ENCODE peak calls at places on chromosomes 11 and 22, in nine cellular contexts. G, F, P, O, T, S, L, K and N are unnamed samples. For H3K27me3, the result is how much of the 10 kb centered on the place peaks cover.

GRCh38 chr11:128551641-128552335 is 35.6 kb downstream of the ETS1 start:
- DNase-seq in G (no peak), F (no peak), P (no peak), O (no peak), T (no peak), S (no peak), L (no peak), K (no peak), N (no peak)

GRCh38 chr11:129320485-129320884 is 55.2 kb upstream of the BARX2 start:
- DNase-seq in G (no peak), F (no peak), P (no peak), O (no peak), T (no peak), S (no peak), L (no peak), K (no peak), N (no peak)

GRCh38 chr11:111408789-111409727 is 30.0 kb upstream of the POU2AF1 start:
- DNase-seq in G (peak), F (no peak), P (no peak), O (no peak), T (no peak), S (peak), L (no peak), K (no peak), N (no peak)

GRCh38 chr11:17570034-17570433 is 23.0 kb downstream of the OTOG start:
- DNase-seq in G (no peak), F (no peak), P (no peak), O (no peak), T (no peak), S (no peak), L (no peak), K (no peak), N (no peak)

GRCh38 chr22:38745676-38746460 is 9.9 kb downstream of the SUN2 start:
- DNase-seq in G (no peak), F (no peak), P (no peak), O (no peak), T (no peak), S (no peak), L (no peak), K (no peak), N (no peak)

GRCh38 chr11:13278620-13279486 is 1.3 kb downstream of the BMAL1 start:
- DNase-seq in G (no peak), F (no peak), P (peak), O (peak), T (no peak), S (no peak), L (peak), K (peak), N (no peak)

GRCh38 chr11:127843483-127844396 is 743.6 kb downstream of the ETS1 start:
- DNase-seq in G (no peak), F (peak), P (peak), O (peak), T (no peak), S (peak), L (peak), K (peak), N (peak)

GRCh38 chr11:106327134-106327533 is 249.7 kb downstream of the AASDHPPT start:
- DNase-seq in G (no peak), F (no peak), P (no peak), O (no peak), T (no peak), S (no peak), L (no peak), K (no peak), N (no peak)

GRCh38 chr11:132888226-132888625 is 644.1 kb downstream of the OPCML start:
- DNase-seq in G (no peak), F (no peak), P (no peak), O (no peak), T (no peak), S (peak), L (no peak), K (no peak), N (no peak)

GRCh38 chr11:14974723-14975587 is 2.8 kb upstream of the CALCA start:
- DNase-seq in G (peak), F (peak), P (no peak), O (peak), T (no peak), S (peak), L (peak), K (peak), N (peak)

GRCh38 chr22:36536717-36537116 is 7.8 kb upstream of the EIF3D start:
- DNase-seq in G (peak), F (no peak), P (no peak), O (no peak), T (no peak), S (no peak), L (no peak), K (no peak), N (no peak)

GRCh38 chr11:70857885-70858284 is 394.5 kb downstream of the SHANK2 start:
- DNase-seq in G (no peak), F (no peak), P (no peak), O (no peak), T (no peak), S (no peak), L (no peak), K (no peak), N (no peak)

GRCh38 chr11:34647131-34647530 is 26.2 kb downstream of the EHF start:
- DNase-seq in G (no peak), F (no peak), P (no peak), O (no peak), T (no peak), S (peak), L (no peak), K (no peak), N (no peak)

GRCh38 chr11:108019870-108020540 is 11.3 kb downstream of the CUL5 start:
- DNase-seq in G (peak), F (peak), P (no peak), O (no peak), T (no peak), S (peak), L (no peak), K (no peak), N (no peak)

GRCh38 chr11:130979386-130979972 is 63.2 kb upstream of the SNX19 start:
- DNase-seq in G (no peak), F (peak), P (no peak), O (no peak), T (no peak), S (peak), L (no peak), K (no peak), N (no peak)

GRCh38 chr11:62333768-62334167 is 3.5 kb upstream of the ASRGL1 start:
- DNase-seq in G (no peak), F (no peak), P (no peak), O (no peak), T (no peak), S (no peak), L (no peak), K (no peak), N (no peak)

GRCh38 chr11:118988280-118988679 is 9.7 kb upstream of the CENATAC start:
- DNase-seq in G (no peak), F (no peak), P (no peak), O (peak), T (no peak), S (no peak), L (no peak), K (no peak), N (no peak)

GRCh38 chr22:38230108-38230825 is 28.5 kb downstream of the MAFF start:
- DNase-seq in G (no peak), F (peak), P (no peak), O (no peak), T (no peak), S (no peak), L (no peak), K (peak), N (no peak)

GRCh38 chr11:86291466-86292262 is 10.4 kb upstream of the HIKESHI start:
- DNase-seq in G (no peak), F (peak), P (peak), O (no peak), T (no peak), S (peak), L (peak), K (no peak), N (peak)

GRCh38 chr22:30872282-30873041 is 96.1 kb downstream of the MORC2 start:
- DNase-seq in G (peak), F (peak), P (no peak), O (peak), T (no peak), S (no peak), L (peak), K (no peak), N (no peak)

GRCh38 chr22:20429254-20430100 is 8.1 kb downstream of the SCARF2 start:
- DNase-seq in G (no peak), F (peak), P (no peak), O (peak), T (peak), S (no peak), L (peak), K (peak), N (peak)

GRCh38 chr11:8354622-8355417 is 91.1 kb upstream of the LMO1 start:
- DNase-seq in G (no peak), F (no peak), P (no peak), O (peak), T (no peak), S (no peak), L (peak), K (no peak), N (no peak)

GRCh38 chr11:40032331-40032730 is 1427.1 kb downstream of the LRRC4C start:
- DNase-seq in G (no peak), F (no peak), P (no peak), O (no peak), T (no peak), S (no peak), L (no peak), K (no peak), N (no peak)

GRCh38 chr11:1628506-1629325 is 859 bp upstream of the KRTAP5-5 start:
- DNase-seq in G (peak), F (peak), P (no peak), O (peak), T (no peak), S (peak), L (peak), K (no peak), N (peak)

GRCh38 chr22:28929197-28929596 is 45.8 kb downstream of the ZNRF3 start:
- DNase-seq in G (no peak), F (no peak), P (no peak), O (no peak), T (no peak), S (no peak), L (no peak), K (no peak), N (no peak)

GRCh38 chr11:8789864-8790263 is 107.3 kb downstream of the RPL27A start:
- DNase-seq in G (no peak), F (no peak), P (no peak), O (no peak), T (no peak), S (no peak), L (no peak), K (no peak), N (no peak)

GRCh38 chr22:17966403-17966717 is 58.0 kb downstream of the MICAL3 start:
- DNase-seq in G (no peak), F (no peak), P (no peak), O (no peak), T (no peak), S (no peak), L (no peak), K (no peak), N (no peak)

GRCh38 chr11:43649501-43649900 is 31.0 kb upstream of the HSD17B12 start:
- DNase-seq in G (no peak), F (no peak), P (no peak), O (no peak), T (no peak), S (no peak), L (no peak), K (no peak), N (no peak)
- TF ChIP-seq CTCF in G (no peak), F (no peak), P (no peak), O (no peak), T (no peak), S (no peak), L (no peak), K (no peak), N (no peak)

DNA sequence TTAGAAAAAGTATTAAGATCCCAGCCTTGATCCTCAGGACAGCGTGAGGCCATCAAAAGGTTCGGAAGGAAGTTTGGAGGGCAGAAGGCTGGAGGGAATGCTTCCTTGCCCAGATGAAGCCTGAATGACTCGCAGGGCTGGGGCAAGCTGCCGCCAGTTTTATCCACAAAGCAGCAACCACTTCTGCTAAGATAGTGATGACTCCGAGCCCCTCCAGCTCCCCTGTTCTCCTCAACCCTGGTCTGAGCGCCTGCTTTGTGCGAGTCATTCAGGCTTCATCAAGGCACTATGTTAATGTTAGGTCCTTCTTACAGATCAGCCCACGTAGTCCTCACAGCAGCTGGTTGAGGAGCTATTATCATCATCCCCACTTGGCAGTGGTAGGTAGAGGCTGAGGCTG is 158.8 kb downstream of the COMMD9 start:
- DNase-seq in G (no peak), F (peak), P (no peak), O (no peak), T (no peak), S (peak), L (no peak), K (no peak), N (no peak)
- H3K4me3 ChIP-seq in G (no peak), F (no peak), P (no peak), O (no peak), T (no peak), S (no peak), L (no peak), K (no peak), N (no peak)

GRCh38 chr22:49111085-49111484 is 716.6 kb downstream of the BRD1 start:
- DNase-seq in G (no peak), F (no peak), P (no peak), O (no peak), T (no peak), S (no peak), L (no peak), K (no peak), N (no peak)
- H3K27me3 ChIP-seq in G (under half), F (under half), P (under half), O (under half), T (under half), S (under half), L (under half), K (half or more), N (under half)

DNA sequence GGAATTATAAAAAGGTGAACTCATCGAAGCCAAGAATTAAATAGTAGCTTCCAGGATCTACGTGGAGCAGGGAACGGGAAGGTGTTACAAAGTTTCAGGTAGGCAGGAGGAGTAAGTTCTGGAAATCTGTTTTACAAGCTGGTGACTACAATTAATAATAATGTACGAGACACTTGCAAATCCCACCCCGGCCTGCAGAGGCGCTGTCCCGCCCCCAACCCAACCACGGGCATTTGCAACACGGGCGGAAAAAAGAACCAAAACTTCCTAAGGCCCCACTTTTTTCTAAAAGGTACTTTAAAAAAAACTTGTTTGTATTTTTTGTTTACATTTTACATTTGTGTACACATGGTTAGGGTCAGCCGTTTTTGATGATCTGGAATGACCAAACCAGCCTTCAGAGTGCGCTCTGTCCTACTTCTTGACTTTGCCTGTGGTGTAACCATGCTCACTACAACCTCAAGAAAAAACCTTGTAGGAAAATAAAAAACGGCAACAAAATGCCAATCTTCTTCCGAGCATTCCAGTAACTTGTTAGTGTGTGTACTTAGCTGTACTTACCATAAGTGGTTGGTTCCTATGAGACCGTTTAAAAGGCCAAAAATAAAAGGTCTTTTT is 449.6 kb upstream of the B3GAT1 start:
- DNase-seq in G (no peak), F (peak), P (no peak), O (no peak), T (no peak), S (no peak), L (no peak), K (no peak), N (no peak)
- TF ChIP-seq CTCF in G (no peak), F (peak), P (no peak), O (no peak), T (no peak), S (no peak), L (no peak), K (no peak), N (no peak)

DNA sequence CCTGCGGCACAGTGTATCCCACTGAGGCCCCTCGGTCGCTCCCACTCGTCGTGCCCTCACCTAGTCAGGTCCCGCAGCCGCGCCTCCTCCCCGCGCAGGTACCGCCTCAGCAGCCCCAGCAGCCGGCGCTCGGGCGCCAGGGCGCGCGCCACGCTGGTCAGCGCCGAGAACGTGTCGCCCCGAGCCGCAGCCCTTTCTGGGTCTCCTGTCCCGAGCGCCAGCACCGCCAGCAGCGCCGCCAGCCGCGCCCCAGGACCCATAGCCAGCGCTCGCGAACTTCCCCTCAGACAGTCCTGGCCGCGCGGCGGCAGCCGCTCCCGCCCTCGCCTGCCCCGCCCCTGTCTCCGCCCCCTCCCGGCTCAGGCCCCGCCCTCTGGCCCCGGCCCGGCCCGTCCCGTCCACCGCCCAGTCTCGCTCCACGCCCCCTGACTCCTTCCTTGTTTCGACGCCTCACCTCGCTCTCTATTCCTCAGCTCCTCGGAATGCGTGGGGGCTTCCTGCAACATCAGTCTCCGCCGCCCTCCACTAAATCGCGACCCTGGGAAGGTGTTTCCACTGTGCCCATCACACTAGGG is at the start of gene P4HA3:
- DNase-seq in G (peak), F (peak), P (peak), O (peak), T (no peak), S (peak), L (peak), K (peak), N (peak)
- H3K4me3 ChIP-seq in G (peak), F (peak), P (peak), O (peak), T (peak), S (peak), L (peak), K (peak), N (peak)

DNA sequence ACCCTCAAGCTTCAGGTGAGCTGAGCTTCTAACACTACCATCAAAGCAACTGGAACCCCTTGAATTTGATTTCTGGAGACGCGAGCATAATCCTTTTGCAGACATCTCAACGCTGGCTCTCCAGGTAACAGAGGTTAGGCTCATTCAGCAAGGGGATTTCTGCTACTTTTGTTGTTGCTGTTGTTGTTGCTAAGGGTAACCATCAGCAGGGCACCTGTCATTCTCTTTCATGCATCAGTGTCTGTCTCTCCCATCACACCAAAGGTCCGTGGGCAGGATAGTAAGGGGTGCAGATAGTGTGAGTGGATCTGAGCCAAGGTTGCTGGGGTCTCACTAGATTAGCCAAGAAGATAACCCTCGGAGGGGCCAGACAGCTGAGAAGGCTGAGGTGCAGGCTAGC is 90.3 kb downstream of the TP53I11 start:
- DNase-seq in G (no peak), F (no peak), P (no peak), O (peak), T (no peak), S (no peak), L (no peak), K (no peak), N (no peak)
- H3K27me3 ChIP-seq in G (under half), F (under half), P (under half), O (under half), T (under half), S (under half), L (under half), K (under half), N (under half)

GRCh38 chr11:69540118-69541000 is 58.9 kb downstream of the LINC01488 start:
- DNase-seq in G (peak), F (no peak), P (no peak), O (peak), T (no peak), S (no peak), L (peak), K (peak), N (peak)
- TF ChIP-seq CTCF in G (peak), F (no peak), P (no peak), O (no peak), T (no peak), S (no peak), L (no peak), K (peak), N (peak)

GRCh38 chr22:18968011-18968749 is 32.1 kb upstream of the PRODH start:
- DNase-seq in G (no peak), F (peak), P (peak), O (no peak), T (no peak), S (peak), L (peak), K (no peak), N (peak)

GRCh38 chr22:18970948-18971315 is 34.8 kb upstream of the PRODH start:
- DNase-seq in G (no peak), F (no peak), P (no peak), O (no peak), T (no peak), S (no peak), L (no peak), K (no peak), N (no peak)

GRCh38 chr22:18973264-18974031 is 37.4 kb upstream of the PRODH start:
- DNase-seq in G (no peak), F (no peak), P (no peak), O (no peak), T (no peak), S (no peak), L (no peak), K (no peak), N (no peak)

GRCh38 chr22:18971321-18971751 is 35.2 kb upstream of the PRODH start:
- DNase-seq in G (no peak), F (no peak), P (no peak), O (no peak), T (no peak), S (no peak), L (no peak), K (no peak), N (no peak)

DNA sequence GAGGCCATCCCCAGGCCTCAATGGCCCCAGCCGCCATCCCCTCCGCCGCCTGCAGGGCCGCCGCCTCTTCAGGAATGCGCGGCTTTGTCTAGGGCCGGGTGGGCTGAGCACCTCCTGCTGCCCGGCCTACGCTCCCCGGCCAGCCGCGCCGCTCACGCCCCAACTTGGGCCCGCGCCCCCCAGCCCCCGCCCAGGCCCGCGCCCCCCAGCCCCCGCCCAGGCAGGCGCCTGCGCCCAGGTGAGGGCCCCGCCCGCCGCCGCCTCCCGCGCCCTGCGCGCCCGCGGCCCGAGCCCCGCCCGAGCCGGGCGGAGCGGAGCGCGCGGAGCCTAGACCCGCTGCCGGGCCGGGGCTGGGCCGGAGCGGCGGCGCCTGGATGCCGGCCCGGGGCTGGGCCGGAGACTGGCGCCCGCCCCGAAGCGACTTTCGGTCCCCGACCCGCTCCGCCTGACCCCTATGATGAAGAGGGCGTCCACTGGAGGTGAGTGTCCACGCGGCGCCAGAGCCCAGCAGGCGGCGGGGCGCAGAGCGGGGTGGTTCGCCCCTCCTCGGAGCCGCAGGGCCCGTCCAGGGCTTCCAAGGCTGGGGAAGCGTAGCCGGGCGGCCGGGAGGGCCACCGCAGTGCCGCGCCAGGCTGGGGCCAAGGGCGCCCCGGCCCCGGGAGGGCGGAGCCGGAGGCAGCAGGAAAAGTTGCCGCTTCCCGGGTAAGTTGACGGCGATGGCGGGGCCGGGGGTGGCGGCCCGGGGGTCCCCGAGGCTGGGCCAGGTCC is 34.3 kb upstream of the PRODH start:
- DNase-seq in G (no peak), F (peak), P (no peak), O (peak), T (no peak), S (no peak), L (peak), K (no peak), N (no peak)
- H3K4me3 ChIP-seq in G (peak), F (peak), P (peak), O (peak), T (peak), S (peak), L (peak), K (peak), N (peak)

GRCh38 chr11:120214581-120214980 is 3.7 kb downstream of the OAF start:
- DNase-seq in G (no peak), F (no peak), P (no peak), O (no peak), T (no peak), S (no peak), L (no peak), K (no peak), N (no peak)
- H3K27me3 ChIP-seq in G (under half), F (under half), P (under half), O (under half), T (under half), S (under half), L (under half), K (under half), N (under half)